ENCODE peak calls at places on chromosomes 16 and 17, in five cellular contexts. One of them, this sample, is unnamed.

GRCh38 chr17:47145351-47145750 is 43.7 kb downstream of the CDC27 start:
- DNase-seq in COR-L47: no peak
- DNase-seq in mammary epithelial cell: no peak
- DNase-seq in T-helper 2 cell: no peak
- DNase-seq in iPS-NIHi11: peak
- DNase-seq in this sample: peak

GRCh38 chr17:10117581-10118001 is 80.8 kb downstream of the GAS7 start:
- DNase-seq in COR-L47: no peak
- DNase-seq in mammary epithelial cell: no peak
- DNase-seq in T-helper 2 cell: no peak
- DNase-seq in iPS-NIHi11: no peak
- DNase-seq in this sample: peak

GRCh38 chr16:12257926-12258561 is 281.5 kb downstream of the SNX29 start:
- DNase-seq in COR-L47: peak
- DNase-seq in mammary epithelial cell: no peak
- DNase-seq in T-helper 2 cell: no peak
- DNase-seq in iPS-NIHi11: no peak
- DNase-seq in this sample: peak

GRCh38 chr17:22517716-22518115 is 825.4 kb downstream of the KCNJ18 start:
- DNase-seq in COR-L47: no peak
- DNase-seq in mammary epithelial cell: no peak
- DNase-seq in T-helper 2 cell: no peak
- DNase-seq in iPS-NIHi11: no peak
- DNase-seq in this sample: no peak

GRCh38 chr17:33242725-33243124 is 50.4 kb downstream of the ASIC2 start:
- DNase-seq in COR-L47: no peak
- DNase-seq in mammary epithelial cell: no peak
- DNase-seq in T-helper 2 cell: no peak
- DNase-seq in iPS-NIHi11: no peak
- DNase-seq in this sample: no peak

GRCh38 chr16:27240948-27241531 is 27.5 kb downstream of the NSMCE1 start:
- DNase-seq in COR-L47: no peak
- DNase-seq in mammary epithelial cell: no peak
- DNase-seq in T-helper 2 cell: no peak
- DNase-seq in iPS-NIHi11: no peak
- DNase-seq in this sample: no peak

GRCh38 chr16:67425046-67425445 is 5.9 kb upstream of the HSD11B2 start:
- DNase-seq in COR-L47: no peak
- DNase-seq in mammary epithelial cell: no peak
- DNase-seq in T-helper 2 cell: no peak
- DNase-seq in iPS-NIHi11: no peak
- DNase-seq in this sample: no peak

GRCh38 chr17:50062323-50063243 is 6.7 kb downstream of the ITGA3 start:
- DNase-seq in COR-L47: peak
- DNase-seq in mammary epithelial cell: peak
- DNase-seq in T-helper 2 cell: no peak
- DNase-seq in iPS-NIHi11: no peak
- DNase-seq in this sample: peak

GRCh38 chr17:4235372-4236279 is 28.2 kb downstream of the ANKFY1 start:
- DNase-seq in COR-L47: no peak
- DNase-seq in mammary epithelial cell: no peak
- DNase-seq in T-helper 2 cell: no peak
- DNase-seq in iPS-NIHi11: no peak
- DNase-seq in this sample: no peak

GRCh38 chr17:27616414-27616813 is 14.6 kb upstream of the LGALS9 start:
- DNase-seq in COR-L47: no peak
- DNase-seq in mammary epithelial cell: no peak
- DNase-seq in T-helper 2 cell: no peak
- DNase-seq in iPS-NIHi11: no peak
- DNase-seq in this sample: no peak

GRCh38 chr17:13337171-13337570 is 264.6 kb downstream of the HS3ST3A1 start:
- DNase-seq in COR-L47: no peak
- DNase-seq in mammary epithelial cell: no peak
- DNase-seq in T-helper 2 cell: no peak
- DNase-seq in iPS-NIHi11: no peak
- DNase-seq in this sample: no peak

GRCh38 chr17:33262724-33263123 is 30.4 kb downstream of the ASIC2 start:
- DNase-seq in COR-L47: no peak
- DNase-seq in mammary epithelial cell: no peak
- DNase-seq in T-helper 2 cell: no peak
- DNase-seq in iPS-NIHi11: no peak
- DNase-seq in this sample: no peak

GRCh38 chr16:16861546-16861945 is 482.6 kb downstream of the NPIPA7 start:
- DNase-seq in COR-L47: no peak
- DNase-seq in mammary epithelial cell: no peak
- DNase-seq in T-helper 2 cell: peak
- DNase-seq in iPS-NIHi11: peak
- DNase-seq in this sample: peak

GRCh38 chr16:89845417-89845816 is 17.1 kb downstream of the SPIRE2 start:
- DNase-seq in COR-L47: no peak
- DNase-seq in mammary epithelial cell: no peak
- DNase-seq in T-helper 2 cell: no peak
- DNase-seq in iPS-NIHi11: no peak
- DNase-seq in this sample: peak

GRCh38 chr17:65074778-65075250 is 18.3 kb upstream of the GNA13 start:
- DNase-seq in COR-L47: peak
- DNase-seq in mammary epithelial cell: no peak
- DNase-seq in T-helper 2 cell: no peak
- DNase-seq in iPS-NIHi11: no peak
- DNase-seq in this sample: no peak

GRCh38 chr17:9371019-9371418 is 204.6 kb downstream of the STX8 start:
- DNase-seq in COR-L47: peak
- DNase-seq in mammary epithelial cell: peak
- DNase-seq in T-helper 2 cell: no peak
- DNase-seq in iPS-NIHi11: no peak
- DNase-seq in this sample: no peak

GRCh38 chr17:74759243-74759801 is 10.9 kb downstream of the NHERF1 start:
- DNase-seq in COR-L47: no peak
- DNase-seq in mammary epithelial cell: no peak
- DNase-seq in T-helper 2 cell: peak
- DNase-seq in iPS-NIHi11: no peak
- DNase-seq in this sample: peak

GRCh38 chr17:41977991-41978390 is 11.4 kb downstream of the CNP start:
- DNase-seq in COR-L47: no peak
- DNase-seq in mammary epithelial cell: no peak
- DNase-seq in T-helper 2 cell: no peak
- DNase-seq in iPS-NIHi11: peak
- DNase-seq in this sample: no peak

GRCh38 chr16:51939371-51940005 is 607.5 kb downstream of the TOX3 start:
- DNase-seq in COR-L47: no peak
- DNase-seq in mammary epithelial cell: no peak
- DNase-seq in T-helper 2 cell: no peak
- DNase-seq in iPS-NIHi11: no peak
- DNase-seq in this sample: peak

GRCh38 chr16:84350611-84351400 is 17.5 kb upstream of the ATP2C2 start:
- DNase-seq in COR-L47: no peak
- DNase-seq in mammary epithelial cell: no peak
- DNase-seq in T-helper 2 cell: no peak
- DNase-seq in iPS-NIHi11: no peak
- DNase-seq in this sample: no peak

GRCh38 chr16:28905229-28905754 is 19.7 kb downstream of the RABEP2 start:
- DNase-seq in COR-L47: no peak
- DNase-seq in mammary epithelial cell: no peak
- DNase-seq in T-helper 2 cell: no peak
- DNase-seq in iPS-NIHi11: no peak
- DNase-seq in this sample: no peak

GRCh38 chr16:75113046-75113491 is 3.5 kb downstream of the LDHD start:
- DNase-seq in COR-L47: no peak
- DNase-seq in mammary epithelial cell: no peak
- DNase-seq in T-helper 2 cell: no peak
- DNase-seq in iPS-NIHi11: no peak
- DNase-seq in this sample: peak

GRCh38 chr16:57167537-57167936 is 18.3 kb downstream of the PSME3IP1 start:
- DNase-seq in COR-L47: no peak
- DNase-seq in mammary epithelial cell: no peak
- DNase-seq in T-helper 2 cell: no peak
- DNase-seq in iPS-NIHi11: no peak
- DNase-seq in this sample: no peak

GRCh38 chr17:40459646-40460584 is 16.7 kb downstream of the IGFBP4 start:
- DNase-seq in COR-L47: no peak
- DNase-seq in mammary epithelial cell: no peak
- DNase-seq in T-helper 2 cell: no peak
- DNase-seq in iPS-NIHi11: no peak
- DNase-seq in this sample: peak

GRCh38 chr16:85571813-85572619 is 41.1 kb upstream of the GSE1 start:
- DNase-seq in COR-L47: no peak
- DNase-seq in mammary epithelial cell: no peak
- DNase-seq in T-helper 2 cell: no peak
- DNase-seq in iPS-NIHi11: no peak
- DNase-seq in this sample: no peak

This sample was measured in H7.